ENCODE peak calls at places on chromosome 13, in nine cellular contexts. Z, S, W, H, U, P, I, X and G are unnamed samples.
A peak's percentile ranks its signal among the peaks of the same experiment; 100 is the strongest.

GRCh38 chr13:42333613-42334328 is 61.8 kb downstream of the AKAP11 start:
- DNase-seq in Z (no peak), S (no peak), W (no peak), H (no peak), U (peak; percentile 46), P (no peak), I (no peak), X (peak; percentile 13), G (no peak)

GRCh38 chr13:29679357-29680050 is 84.0 kb upstream of the SLC7A1 start:
- DNase-seq in Z (peak; percentile 52), S (no peak), W (no peak), H (peak; percentile 53), U (peak; percentile 73), P (no peak), I (peak; percentile 78), X (no peak), G (no peak)

GRCh38 chr13:64925727-64926126 is 2304.4 kb downstream of the PCDH9 start:
- DNase-seq in Z (no peak), S (no peak), W (no peak), H (no peak), U (peak; percentile 13), P (no peak), I (no peak), X (no peak), G (no peak)

GRCh38 chr13:37735293-37735692 is 134.3 kb downstream of the TRPC4 start:
- DNase-seq in Z (no peak), S (no peak), W (no peak), H (no peak), U (no peak), P (no peak), I (no peak), X (no peak), G (no peak)

GRCh38 chr13:35378939-35379338 is 97.5 kb downstream of the MAB21L1 start:
- DNase-seq in Z (no peak), S (no peak), W (no peak), H (no peak), U (no peak), P (no peak), I (no peak), X (no peak), G (no peak)

GRCh38 chr13:111488466-111489132 is 168.2 kb downstream of the TEX29 start:
- DNase-seq in Z (no peak), S (no peak), W (no peak), H (no peak), U (no peak), P (no peak), I (no peak), X (no peak), G (no peak)

GRCh38 chr13:51230473-51231105 is 8.4 kb downstream of the FAM124A start:
- DNase-seq in Z (peak; percentile 65), S (no peak), W (peak; percentile 28), H (peak; percentile 67), U (peak; percentile 87), P (peak; percentile 74), I (no peak), X (no peak), G (no peak)

GRCh38 chr13:49814551-49815270 is 22.2 kb upstream of the KPNA3 start:
- DNase-seq in Z (no peak), S (no peak), W (no peak), H (no peak), U (no peak), P (no peak), I (no peak), X (no peak), G (no peak)

GRCh38 chr13:96090240-96091101 is 564 bp downstream of the HS6ST3 start:
- DNase-seq in Z (peak; percentile 13), S (no peak), W (no peak), H (no peak), U (peak; percentile 49), P (no peak), I (peak; percentile 57), X (peak; percentile 44), G (no peak)

GRCh38 chr13:94706854-94707399 is 5.4 kb downstream of the SOX21 start:
- DNase-seq in Z (no peak), S (no peak), W (no peak), H (no peak), U (no peak), P (no peak), I (no peak), X (peak; percentile 89), G (no peak)

DNA sequence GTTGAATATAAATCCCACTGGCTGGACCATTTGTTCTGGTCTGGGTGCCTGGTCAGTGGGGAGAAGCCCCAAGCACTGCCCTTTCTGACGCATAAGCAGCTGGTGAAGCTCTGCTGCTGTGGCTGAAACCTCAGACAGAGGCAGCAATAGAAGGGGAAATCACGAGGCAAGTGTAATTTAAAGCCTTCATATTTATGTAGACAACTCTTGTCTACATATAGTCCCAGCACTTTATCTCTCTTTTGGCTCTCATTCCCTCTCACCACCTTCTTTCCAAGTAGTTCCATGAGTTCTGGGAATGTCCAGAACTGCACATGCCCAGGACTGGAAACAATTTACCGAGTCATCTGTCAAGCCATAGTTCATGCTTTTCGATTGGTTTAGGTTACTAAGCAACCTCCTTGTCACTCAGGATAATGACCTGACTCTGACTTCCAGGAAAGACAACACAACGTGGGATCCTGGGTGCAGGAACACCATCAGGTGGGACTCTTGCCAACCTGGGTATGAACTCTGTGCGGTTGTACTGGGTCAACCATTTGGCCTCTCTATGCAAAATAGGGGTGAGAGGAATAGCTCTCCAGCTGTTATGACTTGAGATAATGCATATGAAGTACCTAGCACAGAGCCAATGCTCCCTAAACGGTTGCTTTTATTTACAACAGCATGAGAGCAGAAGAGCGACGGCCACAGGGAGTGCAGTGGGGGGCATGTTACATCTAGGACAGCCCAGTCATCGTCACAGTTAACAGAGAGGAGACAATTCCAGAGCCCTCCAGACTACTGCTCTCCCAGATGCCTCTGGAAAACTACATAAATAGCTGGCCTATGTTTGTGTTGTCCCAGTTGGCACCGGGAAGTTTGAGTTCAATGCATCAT is 321.9 kb downstream of the FOXO1 start:
- DNase-seq in Z (no peak), S (no peak), W (no peak), H (no peak), U (no peak), P (no peak), I (no peak), X (no peak), G (no peak)
- H3K4me1 ChIP-seq in Z (peaks cover 27% of the 10 kb centered on the region), S (peaks cover 18% of the 10 kb centered on the region), W (no peaks in the 10 kb centered on the region), H (peaks cover 21% of the 10 kb centered on the region), U (peaks cover 14% of the 10 kb centered on the region), P (peaks cover 41% of the 10 kb centered on the region), I (no peaks in the 10 kb centered on the region), X (peaks cover 27% of the 10 kb centered on the region), G (no peaks in the 10 kb centered on the region)

GRCh38 chr13:110133425-110134235 is 173.3 kb downstream of the COL4A1 start:
- DNase-seq in Z (no peak), S (peak; percentile 86), W (no peak), H (no peak), U (no peak), P (no peak), I (no peak), X (no peak), G (no peak)
- H3K4me1 ChIP-seq in Z (peaks cover 69% of the 10 kb centered on the region), S (peaks cover 21% of the 10 kb centered on the region), W (no peaks in the 10 kb centered on the region), H (peaks cover 28% of the 10 kb centered on the region), U (peaks cover 2% of the 10 kb centered on the region), P (peaks cover 20% of the 10 kb centered on the region), I (no peaks in the 10 kb centered on the region), X (no peaks in the 10 kb centered on the region), G (peaks cover 20% of the 10 kb centered on the region)

DNA sequence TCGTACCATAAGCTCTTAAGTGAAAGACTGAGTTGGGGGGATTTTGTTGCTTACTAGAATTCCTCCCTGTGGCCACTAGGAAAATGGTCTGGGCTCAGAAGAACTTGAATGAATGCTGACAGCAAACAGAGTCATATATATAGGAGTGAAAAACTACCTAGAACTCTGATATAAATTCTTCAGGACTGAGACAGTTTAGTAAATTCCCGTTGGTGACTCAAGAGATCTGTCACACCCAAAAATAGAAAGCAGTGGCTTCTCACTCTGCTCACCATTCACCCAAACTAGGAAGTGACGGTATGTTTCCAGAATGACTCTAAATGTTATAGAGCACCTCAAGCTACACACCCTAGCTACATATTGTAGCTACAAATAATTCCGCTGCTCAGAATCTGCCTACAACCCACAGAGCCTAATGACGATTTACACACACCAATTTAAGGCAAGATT is 116.2 kb downstream of the TBC1D4 start:
- DNase-seq in Z (no peak), S (no peak), W (no peak), H (no peak), U (no peak), P (no peak), I (no peak), X (no peak), G (no peak)
- H3K4me1 ChIP-seq in Z (peaks cover 88% of the 10 kb centered on the region), S (peaks cover 36% of the 10 kb centered on the region), W (no peaks in the 10 kb centered on the region), H (peaks cover 50% of the 10 kb centered on the region), U (peaks cover 3% of the 10 kb centered on the region), P (peaks cover 21% of the 10 kb centered on the region), I (peaks cover 11% of the 10 kb centered on the region), X (peaks cover 10% of the 10 kb centered on the region), G (peaks cover 54% of the 10 kb centered on the region)

GRCh38 chr13:114127473-114128347 is 4.7 kb downstream of the RASA3 start:
- DNase-seq in Z (no peak), S (no peak), W (no peak), H (no peak), U (no peak), P (no peak), I (no peak), X (no peak), G (no peak)

GRCh38 chr13:114128348-114128623 is 4.1 kb downstream of the RASA3 start:
- DNase-seq in Z (no peak), S (no peak), W (no peak), H (no peak), U (no peak), P (no peak), I (no peak), X (no peak), G (no peak)

GRCh38 chr13:114128624-114129522 is 3.5 kb downstream of the RASA3 start:
- DNase-seq in Z (peak; percentile 79), S (no peak), W (no peak), H (peak; percentile 83), U (peak; percentile 93), P (peak; percentile 68), I (no peak), X (no peak), G (peak; percentile 49)

GRCh38 chr13:114125589-114125988 is 6.8 kb downstream of the RASA3 start:
- DNase-seq in Z (no peak), S (no peak), W (no peak), H (no peak), U (no peak), P (no peak), I (no peak), X (no peak), G (no peak)

GRCh38 chr13:114126789-114127472 is 5.5 kb downstream of the RASA3 start:
- DNase-seq in Z (no peak), S (no peak), W (no peak), H (no peak), U (no peak), P (no peak), I (no peak), X (no peak), G (no peak)
- H3K4me1 ChIP-seq in Z (peaks cover 71% of the 10 kb centered on the region), S (peaks cover 60% of the 10 kb centered on the region), W (peaks cover 6% of the 10 kb centered on the region), H (peaks cover 63% of the 10 kb centered on the region), U (peaks cover 16% of the 10 kb centered on the region), P (peaks cover 79% of the 10 kb centered on the region), I (peaks cover 25% of the 10 kb centered on the region), X (peaks cover 3% of the 10 kb centered on the region), G (peaks cover 32% of the 10 kb centered on the region)

DNA sequence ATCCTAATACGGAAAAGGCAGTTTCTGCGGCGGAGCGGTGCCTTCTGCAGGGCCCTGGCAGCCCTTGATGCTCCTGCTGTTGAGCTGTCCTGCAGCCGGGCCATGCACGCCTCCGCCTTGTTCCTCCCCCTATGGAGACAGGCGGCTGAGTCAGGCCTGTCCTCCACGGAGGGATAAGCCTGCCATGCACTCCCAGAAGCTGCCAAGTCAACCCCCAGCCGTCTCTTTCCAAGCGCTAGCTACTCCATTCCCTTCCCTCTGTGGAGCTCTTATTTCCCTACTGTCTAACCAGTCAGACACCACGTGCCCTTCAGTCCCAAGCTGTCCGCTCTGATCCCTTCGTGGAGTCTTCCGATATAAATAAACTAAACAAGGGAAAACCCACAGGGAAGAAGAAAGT is 197.0 kb downstream of the COL4A1 start:
- DNase-seq in Z (peak; percentile 80), S (no peak), W (no peak), H (peak; percentile 74), U (peak; percentile 92), P (no peak), I (no peak), X (no peak), G (no peak)
- H3K4me1 ChIP-seq in Z (peaks cover 49% of the 10 kb centered on the region), S (peaks cover 30% of the 10 kb centered on the region), W (no peaks in the 10 kb centered on the region), H (peaks cover 26% of the 10 kb centered on the region), U (peaks cover 2% of the 10 kb centered on the region), P (peaks cover 15% of the 10 kb centered on the region), I (no peaks in the 10 kb centered on the region), X (no peaks in the 10 kb centered on the region), G (peaks cover 11% of the 10 kb centered on the region)